ENCODE peak calls at places on chromosomes 3 and 15, in six cellular contexts. C is brain microvascular endothelial cell, B is sigmoid colon, Q is NT2/D1, K is adrenal gland, W is body of pancreas. I is an unnamed sample. For H3K36me3, the result is how much of the 10 kb centered on the place peaks cover.

GRCh38 chr15:50764331-50765201 is 940 bp downstream of the SPPL2A start:
- DNase-seq in C (no peak), B (no peak), Q (no peak), K (no peak), W (no peak), I (no peak)

GRCh38 chr15:93088200-93088980 is 621 bp downstream of the RGMA start:
- DNase-seq in C (no peak), B (peak), Q (no peak), K (no peak), W (peak), I (no peak)

GRCh38 chr3:178072391-178072790 is 463.8 kb upstream of the KCNMB2 start:
- DNase-seq in C (no peak), B (no peak), Q (no peak), K (no peak), W (no peak), I (no peak)

GRCh38 chr15:60096157-60096556 is 92.0 kb downstream of the FOXB1 start:
- DNase-seq in C (peak), B (no peak), Q (no peak), K (no peak), W (no peak), I (no peak)

GRCh38 chr3:116112686-116113085 is 332.6 kb downstream of the LSAMP start:
- DNase-seq in C (no peak), B (no peak), Q (no peak), K (no peak), W (no peak), I (no peak)

GRCh38 chr15:70314652-70315051 is 216.9 kb upstream of the TLE3 start:
- DNase-seq in C (no peak), B (no peak), Q (peak), K (no peak), W (no peak), I (no peak)

GRCh38 chr3:126212629-126213375 is 32.4 kb upstream of the ALDH1L1 start:
- DNase-seq in C (no peak), B (peak), Q (peak), K (peak), W (peak), I (peak)

GRCh38 chr3:135864060-135864459 is 101.5 kb upstream of the PPP2R3A start:
- DNase-seq in C (no peak), B (no peak), Q (no peak), K (no peak), W (no peak), I (no peak)

GRCh38 chr15:75237316-75237982 is 20.7 kb upstream of the GOLGA6C start:
- DNase-seq in C (no peak), B (peak), Q (no peak), K (no peak), W (no peak), I (peak)

GRCh38 chr3:186331043-186331442 is 31.0 kb downstream of the DGKG start:
- DNase-seq in C (no peak), B (no peak), Q (no peak), K (no peak), W (no peak), I (no peak)

GRCh38 chr15:30917675-30918074 is 14.0 kb downstream of the FAN1 start:
- DNase-seq in C (no peak), B (no peak), Q (no peak), K (no peak), W (no peak), I (no peak)
- H3K36me3 ChIP-seq in C (under half), B (under half), Q (half or more), K (half or more), W (under half), I (under half)

DNA sequence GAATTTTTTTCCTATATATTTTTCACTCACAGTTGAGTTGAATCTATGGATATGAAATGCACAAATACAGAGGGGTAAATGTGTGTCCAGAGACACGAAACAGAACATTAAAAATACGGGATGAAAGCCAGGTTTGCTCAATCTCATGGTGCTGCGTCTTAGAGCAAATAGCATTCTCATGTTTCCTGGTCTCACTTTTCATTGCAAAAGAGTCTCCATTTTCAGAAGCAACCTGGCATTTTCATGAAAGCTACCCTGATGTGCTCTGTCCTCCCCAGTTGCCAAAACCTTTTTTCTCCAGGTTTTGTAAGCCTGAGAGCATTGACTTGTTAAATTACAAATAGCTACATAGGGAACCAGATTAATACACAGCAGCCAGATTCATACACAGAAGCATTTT is 49.5 kb upstream of the MBNL1 start:
- DNase-seq in C (no peak), B (no peak), Q (no peak), K (no peak), W (no peak), I (no peak)
- H3K4me3 ChIP-seq in C (no peak), B (no peak), Q (no peak), K (no peak), W (no peak), I (no peak)

DNA sequence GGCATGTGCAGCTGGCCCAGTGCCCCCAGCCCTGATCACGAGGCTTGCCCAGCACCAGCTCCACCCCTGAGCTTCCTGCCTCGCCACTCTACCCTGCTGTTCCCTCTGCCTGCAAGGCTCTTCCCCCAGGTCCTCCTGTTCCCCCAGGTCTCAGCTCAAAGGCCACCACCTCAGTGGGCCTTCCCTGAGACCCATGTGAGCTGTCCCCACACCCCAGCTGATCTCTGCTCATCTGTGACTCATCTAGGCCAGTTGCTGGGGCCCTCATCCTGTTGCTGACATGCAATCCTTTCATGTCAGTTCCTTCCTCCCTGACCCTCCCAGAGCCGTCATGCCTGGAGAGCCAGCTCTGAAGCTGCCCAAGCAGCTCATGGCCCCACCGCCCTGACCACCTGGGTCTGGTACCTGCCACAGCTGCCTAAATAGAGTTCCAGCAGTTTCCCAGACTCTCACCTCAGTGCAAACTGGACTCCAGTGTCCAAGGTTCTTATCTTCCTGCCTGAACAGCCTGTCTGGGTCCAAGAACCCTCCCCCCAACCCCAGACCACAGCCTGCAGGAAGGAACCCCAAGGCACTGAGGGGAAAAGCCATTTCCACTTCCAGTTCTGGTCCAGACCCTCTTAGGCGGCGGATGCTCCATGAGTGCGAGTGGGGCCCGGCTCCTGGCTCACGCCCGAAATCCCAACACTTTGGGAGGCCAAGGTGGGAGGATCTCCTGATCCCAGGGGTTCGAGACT is 116.6 kb upstream of the IQSEC1 start:
- DNase-seq in C (peak), B (peak), Q (no peak), K (peak), W (no peak), I (no peak)
- H3K36me3 ChIP-seq in C (under half), B (under half), Q (under half), K (under half), W (under half), I (under half)

GRCh38 chr3:79767194-79767952 is 425 bp downstream of the ROBO1 start:
- DNase-seq in C (peak), B (no peak), Q (no peak), K (no peak), W (no peak), I (no peak)

GRCh38 chr3:79769234-79769633 is 1.4 kb upstream of the ROBO1 start:
- DNase-seq in C (no peak), B (no peak), Q (no peak), K (no peak), W (no peak), I (no peak)

GRCh38 chr3:79765854-79766253 is 1.9 kb downstream of the ROBO1 start:
- DNase-seq in C (no peak), B (no peak), Q (no peak), K (no peak), W (no peak), I (no peak)

GRCh38 chr3:79767953-79768282 is at the start of gene ROBO1:
- DNase-seq in C (peak), B (no peak), Q (no peak), K (no peak), W (no peak), I (no peak)

DNA sequence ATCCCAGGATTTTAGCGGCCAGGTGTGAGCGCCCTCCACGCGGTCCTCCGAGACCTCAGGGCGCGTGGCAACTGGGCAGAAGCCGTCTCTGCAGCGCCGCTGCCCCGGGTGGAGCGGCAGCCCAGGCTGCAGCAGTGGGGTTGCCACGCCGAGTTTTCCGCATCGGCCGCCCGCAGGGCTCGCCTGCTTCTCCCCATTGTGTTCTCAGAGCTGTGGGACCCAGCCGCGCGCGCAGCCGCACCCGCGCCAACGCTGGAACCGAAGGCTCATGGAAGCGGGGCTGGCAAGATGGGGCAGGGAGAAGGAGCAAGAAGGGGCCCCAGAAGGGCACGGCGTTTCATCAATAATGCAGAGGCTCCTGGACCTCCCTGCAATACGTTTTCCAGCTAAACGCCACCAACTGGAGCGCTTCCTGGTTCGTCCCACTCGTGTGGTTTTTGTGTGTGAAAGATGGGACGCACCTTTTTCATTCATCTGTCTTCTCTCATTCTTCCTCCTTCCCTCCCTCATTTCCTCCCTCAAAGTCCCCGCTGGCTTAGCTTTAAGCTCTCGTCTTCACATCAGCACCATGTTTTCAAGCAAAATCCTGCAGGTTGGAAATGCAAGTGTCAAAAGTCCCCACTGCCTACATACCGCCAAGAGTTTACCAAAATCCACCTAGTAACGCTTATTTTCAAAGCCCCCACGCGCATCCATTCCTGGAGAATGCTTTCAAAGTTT is 1.2 kb downstream of the ROBO1 start:
- DNase-seq in C (peak), B (no peak), Q (no peak), K (peak), W (no peak), I (no peak)
- H3K4me3 ChIP-seq in C (peak), B (peak), Q (peak), K (peak), W (no peak), I (peak)

GRCh38 chr3:196399485-196399945 is 32.7 kb downstream of the UBXN7 start:
- DNase-seq in C (peak), B (no peak), Q (no peak), K (no peak), W (no peak), I (no peak)

GRCh38 chr3:196397941-196398340 is 34.3 kb downstream of the UBXN7 start:
- DNase-seq in C (no peak), B (no peak), Q (no peak), K (no peak), W (no peak), I (no peak)

GRCh38 chr3:196400331-196400730 is 31.9 kb downstream of the UBXN7 start:
- DNase-seq in C (no peak), B (no peak), Q (peak), K (no peak), W (peak), I (no peak)

DNA sequence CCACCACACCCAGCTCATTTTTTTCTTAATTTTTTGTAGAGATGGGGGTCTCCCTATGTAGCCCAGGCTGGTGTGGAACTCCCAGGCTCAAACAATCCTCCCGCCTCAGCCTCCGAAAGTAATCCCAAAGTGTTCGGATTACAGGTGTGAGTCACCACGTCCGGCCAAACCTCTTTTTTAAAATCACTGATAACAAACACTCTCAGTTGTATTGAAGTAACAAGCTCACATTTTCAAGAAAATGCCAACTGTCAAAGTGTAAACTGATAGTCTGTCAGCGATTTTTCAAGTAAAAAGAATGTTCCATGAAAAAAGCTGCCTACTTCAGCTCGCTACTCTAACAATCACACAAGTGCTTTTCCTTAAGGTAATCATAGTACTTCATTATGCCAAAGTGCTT is 33.4 kb downstream of the UBXN7 start:
- DNase-seq in C (peak), B (no peak), Q (no peak), K (no peak), W (no peak), I (no peak)
- H3K36me3 ChIP-seq in C (under half), B (under half), Q (half or more), K (under half), W (under half), I (under half)

GRCh38 chr3:37668431-37668830 is 193.2 kb upstream of the CTDSPL start:
- DNase-seq in C (no peak), B (peak), Q (no peak), K (peak), W (peak), I (peak)
- H3K4me3 ChIP-seq in C (no peak), B (no peak), Q (no peak), K (no peak), W (no peak), I (no peak)

GRCh38 chr3:32525720-32526119 is 23.1 kb upstream of the CMTM6 start:
- DNase-seq in C (no peak), B (no peak), Q (no peak), K (no peak), W (no peak), I (no peak)
- H3K36me3 ChIP-seq in C (under half), B (under half), Q (half or more), K (under half), W (under half), I (under half)

GRCh38 chr3:46539443-46540005 is 26.6 kb downstream of the LRRC2 start:
- DNase-seq in C (no peak), B (no peak), Q (no peak), K (no peak), W (no peak), I (no peak)

GRCh38 chr3:46537316-46537715 is 28.8 kb downstream of the LRRC2 start:
- DNase-seq in C (no peak), B (no peak), Q (no peak), K (no peak), W (no peak), I (no peak)

GRCh38 chr3:46537789-46538188 is 28.3 kb downstream of the LRRC2 start:
- DNase-seq in C (no peak), B (no peak), Q (no peak), K (no peak), W (no peak), I (no peak)

GRCh38 chr3:46540550-46540949 is 25.6 kb downstream of the LRRC2 start:
- DNase-seq in C (no peak), B (no peak), Q (no peak), K (no peak), W (no peak), I (no peak)

DNA sequence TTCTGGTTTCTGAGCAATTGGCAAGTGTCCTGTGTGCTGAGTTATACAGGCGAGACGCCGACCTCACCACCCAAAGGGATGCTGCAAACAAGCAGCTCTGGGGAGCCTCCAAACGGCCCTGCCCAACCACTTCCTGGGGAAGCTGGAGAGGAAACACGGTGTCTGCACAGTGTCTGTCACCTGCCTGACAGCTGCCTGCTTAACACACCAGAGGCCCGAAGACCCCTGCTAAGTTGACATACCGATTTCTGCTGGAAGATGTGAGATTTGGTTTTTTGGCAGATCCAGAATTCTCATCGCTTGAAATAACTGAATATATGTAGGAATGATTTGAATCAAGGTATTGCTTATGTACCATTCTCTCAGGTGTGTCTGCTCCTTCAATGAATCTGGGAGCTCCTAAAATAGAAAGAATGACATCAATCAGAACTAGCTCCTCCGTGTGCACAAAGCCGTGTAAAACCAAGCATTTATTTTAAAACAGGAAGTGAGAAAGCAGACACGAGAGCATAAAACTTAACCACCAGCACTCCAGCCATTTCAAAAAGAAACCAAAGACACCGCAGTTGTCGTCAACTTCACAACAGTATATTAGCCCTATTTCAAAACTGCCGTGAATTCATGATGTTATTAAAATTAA is 27.2 kb downstream of the LRRC2 start:
- DNase-seq in C (peak), B (peak), Q (no peak), K (peak), W (no peak), I (no peak)
- H3K4me3 ChIP-seq in C (no peak), B (no peak), Q (no peak), K (peak), W (no peak), I (no peak)

DNA sequence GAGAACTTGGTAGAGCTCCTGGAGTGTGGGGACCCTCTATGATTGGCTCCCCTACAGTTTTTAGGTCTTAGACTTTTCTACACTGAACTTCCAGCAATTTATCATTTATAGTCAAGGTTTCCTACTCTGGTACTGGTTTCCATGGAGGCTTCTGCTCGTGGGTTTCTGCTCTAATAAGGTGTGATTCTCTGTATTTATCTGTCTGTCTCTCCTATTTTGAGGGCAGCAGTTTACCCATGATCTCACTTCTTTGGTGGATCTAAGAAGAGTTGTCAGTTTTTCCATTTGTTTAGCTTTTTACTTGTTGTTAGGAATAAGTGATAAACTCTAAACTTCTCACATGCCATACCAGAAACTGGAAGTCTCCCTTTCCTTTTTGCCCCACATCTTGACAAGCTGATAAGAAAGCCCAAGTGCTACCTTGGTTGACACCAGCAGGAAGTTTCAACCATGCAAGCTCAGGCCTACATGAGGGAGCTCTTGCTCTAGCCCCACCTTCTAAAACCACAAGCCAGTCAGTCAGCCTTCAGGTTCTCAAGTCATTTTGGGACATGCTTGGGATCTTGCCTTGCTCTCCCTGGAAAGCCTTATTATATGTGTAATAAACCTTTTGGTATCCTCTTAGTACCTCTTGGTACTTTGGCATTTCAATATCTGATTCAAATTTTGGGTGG is 10.0 kb downstream of the TIMMDC1 start:
- DNase-seq in C (no peak), B (no peak), Q (no peak), K (no peak), W (no peak), I (no peak)
- H3K36me3 ChIP-seq in C (under half), B (under half), Q (half or more), K (under half), W (under half), I (under half)

I was measured in uterus.